ENCODE peak calls at places on chromosomes 6 and 20, in ten cellular contexts. One of them, this sample, is unnamed.

GRCh38 chr6:123402052-123402451 is 234.7 kb downstream of the TRDN start:
- DNase-seq in activated B cell treated with CpG ODN at 0.5 μM for 24 hours: no peak
- DNase-seq in uterus: no peak
- DNase-seq in psoas muscle: no peak
- DNase-seq in OCI-LY7: peak
- DNase-seq in HFFc6: no peak
- DNase-seq in testis: no peak
- DNase-seq in lower lobe of right lung: no peak
- DNase-seq in fibroblast of mammary gland: peak
- DNase-seq in heart left ventricle: no peak
- DNase-seq in this sample: no peak

GRCh38 chr20:54549523-54550326 is 74.3 kb downstream of the DOK5 start:
- DNase-seq in activated B cell treated with CpG ODN at 0.5 μM for 24 hours: no peak
- DNase-seq in uterus: no peak
- DNase-seq in psoas muscle: no peak
- DNase-seq in OCI-LY7: no peak
- DNase-seq in HFFc6: no peak
- DNase-seq in testis: no peak
- DNase-seq in lower lobe of right lung: no peak
- DNase-seq in fibroblast of mammary gland: no peak
- DNase-seq in heart left ventricle: no peak
- DNase-seq in this sample: no peak

GRCh38 chr6:32843321-32843978 is 397 bp downstream of the PSMB8 start:
- DNase-seq in activated B cell treated with CpG ODN at 0.5 μM for 24 hours: no peak
- DNase-seq in uterus: no peak
- DNase-seq in psoas muscle: peak
- DNase-seq in OCI-LY7: peak
- DNase-seq in HFFc6: no peak
- DNase-seq in testis: no peak
- DNase-seq in lower lobe of right lung: no peak
- DNase-seq in fibroblast of mammary gland: peak
- DNase-seq in heart left ventricle: peak
- DNase-seq in this sample: no peak

GRCh38 chr6:143505537-143505936 is 6.0 kb downstream of the FUCA2 start:
- DNase-seq in activated B cell treated with CpG ODN at 0.5 μM for 24 hours: no peak
- DNase-seq in uterus: no peak
- DNase-seq in psoas muscle: no peak
- DNase-seq in OCI-LY7: no peak
- DNase-seq in HFFc6: no peak
- DNase-seq in testis: no peak
- DNase-seq in lower lobe of right lung: no peak
- DNase-seq in fibroblast of mammary gland: no peak
- DNase-seq in heart left ventricle: no peak
- DNase-seq in this sample: no peak

GRCh38 chr6:105936972-105937371 is 149.2 kb upstream of the PRDM1 start:
- DNase-seq in activated B cell treated with CpG ODN at 0.5 μM for 24 hours: no peak
- DNase-seq in uterus: no peak
- DNase-seq in psoas muscle: no peak
- DNase-seq in OCI-LY7: no peak
- DNase-seq in HFFc6: no peak
- DNase-seq in testis: no peak
- DNase-seq in lower lobe of right lung: no peak
- DNase-seq in fibroblast of mammary gland: no peak
- DNase-seq in heart left ventricle: no peak
- DNase-seq in this sample: no peak

GRCh38 chr6:117191009-117191408 is 74.3 kb upstream of the VGLL2 start:
- DNase-seq in activated B cell treated with CpG ODN at 0.5 μM for 24 hours: no peak
- DNase-seq in uterus: no peak
- DNase-seq in psoas muscle: no peak
- DNase-seq in OCI-LY7: no peak
- DNase-seq in HFFc6: no peak
- DNase-seq in testis: no peak
- DNase-seq in lower lobe of right lung: no peak
- DNase-seq in fibroblast of mammary gland: no peak
- DNase-seq in heart left ventricle: no peak
- DNase-seq in this sample: no peak

GRCh38 chr6:14423330-14423729 is 305.8 kb downstream of the CD83 start:
- DNase-seq in activated B cell treated with CpG ODN at 0.5 μM for 24 hours: no peak
- DNase-seq in uterus: peak
- DNase-seq in psoas muscle: no peak
- DNase-seq in OCI-LY7: no peak
- DNase-seq in HFFc6: no peak
- DNase-seq in testis: no peak
- DNase-seq in lower lobe of right lung: no peak
- DNase-seq in fibroblast of mammary gland: peak
- DNase-seq in heart left ventricle: no peak
- DNase-seq in this sample: no peak

GRCh38 chr20:22586645-22587310 is 2.4 kb upstream of the FOXA2 start:
- DNase-seq in activated B cell treated with CpG ODN at 0.5 μM for 24 hours: no peak
- DNase-seq in uterus: no peak
- DNase-seq in psoas muscle: peak
- DNase-seq in OCI-LY7: no peak
- DNase-seq in HFFc6: no peak
- DNase-seq in testis: peak
- DNase-seq in lower lobe of right lung: peak
- DNase-seq in fibroblast of mammary gland: no peak
- DNase-seq in heart left ventricle: no peak
- DNase-seq in this sample: peak

GRCh38 chr20:38114353-38114791 is 50.7 kb downstream of the TGM2 start:
- DNase-seq in activated B cell treated with CpG ODN at 0.5 μM for 24 hours: no peak
- DNase-seq in uterus: no peak
- DNase-seq in psoas muscle: no peak
- DNase-seq in OCI-LY7: no peak
- DNase-seq in HFFc6: peak
- DNase-seq in testis: peak
- DNase-seq in lower lobe of right lung: no peak
- DNase-seq in fibroblast of mammary gland: peak
- DNase-seq in heart left ventricle: no peak
- DNase-seq in this sample: no peak

GRCh38 chr6:11354019-11354418 is 121.6 kb upstream of the NEDD9 start:
- DNase-seq in activated B cell treated with CpG ODN at 0.5 μM for 24 hours: no peak
- DNase-seq in uterus: peak
- DNase-seq in psoas muscle: no peak
- DNase-seq in OCI-LY7: no peak
- DNase-seq in HFFc6: no peak
- DNase-seq in testis: peak
- DNase-seq in lower lobe of right lung: no peak
- DNase-seq in fibroblast of mammary gland: peak
- DNase-seq in heart left ventricle: no peak
- DNase-seq in this sample: peak

GRCh38 chr6:100633096-100633766 is 168.5 kb upstream of the SIM1 start:
- DNase-seq in activated B cell treated with CpG ODN at 0.5 μM for 24 hours: no peak
- DNase-seq in uterus: no peak
- DNase-seq in psoas muscle: no peak
- DNase-seq in OCI-LY7: no peak
- DNase-seq in HFFc6: peak
- DNase-seq in testis: no peak
- DNase-seq in lower lobe of right lung: no peak
- DNase-seq in fibroblast of mammary gland: peak
- DNase-seq in heart left ventricle: no peak
- DNase-seq in this sample: no peak

GRCh38 chr6:46555129-46555528 is 63.9 kb upstream of the RCAN2 start:
- DNase-seq in activated B cell treated with CpG ODN at 0.5 μM for 24 hours: no peak
- DNase-seq in uterus: no peak
- DNase-seq in psoas muscle: no peak
- DNase-seq in OCI-LY7: peak
- DNase-seq in HFFc6: no peak
- DNase-seq in testis: no peak
- DNase-seq in lower lobe of right lung: no peak
- DNase-seq in fibroblast of mammary gland: no peak
- DNase-seq in heart left ventricle: no peak
- DNase-seq in this sample: no peak

GRCh38 chr6:41757931-41758640 is 10.9 kb upstream of the PGC start:
- DNase-seq in activated B cell treated with CpG ODN at 0.5 μM for 24 hours: no peak
- DNase-seq in uterus: no peak
- DNase-seq in psoas muscle: no peak
- DNase-seq in OCI-LY7: no peak
- DNase-seq in HFFc6: no peak
- DNase-seq in testis: no peak
- DNase-seq in lower lobe of right lung: peak
- DNase-seq in fibroblast of mammary gland: no peak
- DNase-seq in heart left ventricle: peak
- DNase-seq in this sample: no peak

GRCh38 chr20:18638768-18639167 is 50.9 kb downstream of the DTD1 start:
- DNase-seq in activated B cell treated with CpG ODN at 0.5 μM for 24 hours: no peak
- DNase-seq in uterus: no peak
- DNase-seq in psoas muscle: no peak
- DNase-seq in OCI-LY7: no peak
- DNase-seq in HFFc6: no peak
- DNase-seq in testis: no peak
- DNase-seq in lower lobe of right lung: no peak
- DNase-seq in fibroblast of mammary gland: peak
- DNase-seq in heart left ventricle: no peak
- DNase-seq in this sample: no peak

GRCh38 chr6:26543953-26544352 is 5.8 kb downstream of the HMGN4 start:
- DNase-seq in activated B cell treated with CpG ODN at 0.5 μM for 24 hours: no peak
- DNase-seq in uterus: no peak
- DNase-seq in psoas muscle: no peak
- DNase-seq in OCI-LY7: peak
- DNase-seq in HFFc6: no peak
- DNase-seq in testis: no peak
- DNase-seq in lower lobe of right lung: no peak
- DNase-seq in fibroblast of mammary gland: peak
- DNase-seq in heart left ventricle: no peak
- DNase-seq in this sample: no peak
- TF ChIP-seq CTCF in activated B cell treated with CpG ODN at 0.5 μM for 24 hours: no peak
- TF ChIP-seq CTCF in uterus: no peak
- TF ChIP-seq CTCF in psoas muscle: peak
- TF ChIP-seq CTCF in OCI-LY7: peak
- TF ChIP-seq CTCF in HFFc6: peak
- TF ChIP-seq CTCF in testis: no peak
- TF ChIP-seq CTCF in lower lobe of right lung: peak
- TF ChIP-seq CTCF in fibroblast of mammary gland: peak
- TF ChIP-seq CTCF in heart left ventricle: no peak
- TF ChIP-seq CTCF in this sample: peak

DNA sequence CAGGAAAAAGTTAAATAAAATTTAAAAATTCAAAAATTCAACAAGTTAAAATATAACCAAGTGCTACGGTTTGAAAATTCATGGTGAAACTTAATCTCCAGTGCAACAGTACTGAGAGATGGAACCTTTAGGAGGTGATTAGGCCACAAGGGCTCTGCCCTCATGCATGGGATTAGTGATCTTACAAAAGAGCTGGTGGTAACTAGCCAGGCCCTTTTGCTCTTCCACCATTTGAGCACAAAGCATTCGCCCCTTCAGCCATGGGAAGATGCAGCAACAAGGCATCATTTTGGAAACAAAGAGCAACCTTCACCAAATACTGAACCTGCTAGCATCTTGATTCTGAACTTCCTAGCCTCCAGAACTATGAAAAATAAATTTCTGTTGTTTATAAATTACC is 80.9 kb downstream of the RNGTT start:
- DNase-seq in activated B cell treated with CpG ODN at 0.5 μM for 24 hours: no peak
- DNase-seq in uterus: no peak
- DNase-seq in psoas muscle: no peak
- DNase-seq in OCI-LY7: no peak
- DNase-seq in HFFc6: no peak
- DNase-seq in testis: no peak
- DNase-seq in lower lobe of right lung: no peak
- DNase-seq in fibroblast of mammary gland: no peak
- DNase-seq in heart left ventricle: no peak
- DNase-seq in this sample: no peak
- TF ChIP-seq CTCF in activated B cell treated with CpG ODN at 0.5 μM for 24 hours: no peak
- TF ChIP-seq CTCF in uterus: no peak
- TF ChIP-seq CTCF in psoas muscle: no peak
- TF ChIP-seq CTCF in OCI-LY7: no peak
- TF ChIP-seq CTCF in HFFc6: no peak
- TF ChIP-seq CTCF in testis: no peak
- TF ChIP-seq CTCF in lower lobe of right lung: no peak
- TF ChIP-seq CTCF in fibroblast of mammary gland: no peak
- TF ChIP-seq CTCF in heart left ventricle: no peak
- TF ChIP-seq CTCF in this sample: no peak

DNA sequence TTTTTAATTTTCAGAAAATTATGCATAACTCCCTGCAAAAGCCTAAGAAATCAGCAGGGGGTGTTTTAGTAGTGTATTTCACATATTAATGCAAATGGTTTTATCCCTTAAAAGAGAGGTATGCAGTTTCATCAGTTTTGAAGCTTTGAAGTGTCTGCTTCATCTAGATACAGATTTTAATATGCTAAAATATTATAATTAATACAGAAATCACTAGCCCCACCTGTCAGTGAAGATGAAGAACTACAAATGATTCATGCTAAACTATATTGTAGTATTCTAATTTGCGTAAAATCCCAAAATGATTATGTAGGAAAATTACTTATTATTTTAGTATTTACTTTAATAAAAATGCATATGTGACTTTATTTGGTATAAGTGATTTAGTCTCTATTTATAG is 2.9 kb upstream of the TFB1M start:
- DNase-seq in activated B cell treated with CpG ODN at 0.5 μM for 24 hours: no peak
- DNase-seq in uterus: no peak
- DNase-seq in psoas muscle: no peak
- DNase-seq in OCI-LY7: peak
- DNase-seq in HFFc6: no peak
- DNase-seq in testis: no peak
- DNase-seq in lower lobe of right lung: no peak
- DNase-seq in fibroblast of mammary gland: peak
- DNase-seq in heart left ventricle: no peak
- DNase-seq in this sample: no peak
- TF ChIP-seq CTCF in activated B cell treated with CpG ODN at 0.5 μM for 24 hours: no peak
- TF ChIP-seq CTCF in uterus: no peak
- TF ChIP-seq CTCF in psoas muscle: peak
- TF ChIP-seq CTCF in OCI-LY7: peak
- TF ChIP-seq CTCF in HFFc6: peak
- TF ChIP-seq CTCF in testis: no peak
- TF ChIP-seq CTCF in lower lobe of right lung: peak
- TF ChIP-seq CTCF in fibroblast of mammary gland: peak
- TF ChIP-seq CTCF in heart left ventricle: no peak
- TF ChIP-seq CTCF in this sample: no peak

GRCh38 chr6:99348220-99348822 is 1.2 kb downstream of the FAXC start:
- DNase-seq in activated B cell treated with CpG ODN at 0.5 μM for 24 hours: no peak
- DNase-seq in uterus: no peak
- DNase-seq in psoas muscle: no peak
- DNase-seq in OCI-LY7: no peak
- DNase-seq in HFFc6: no peak
- DNase-seq in testis: no peak
- DNase-seq in lower lobe of right lung: no peak
- DNase-seq in fibroblast of mammary gland: no peak
- DNase-seq in heart left ventricle: no peak
- DNase-seq in this sample: no peak

GRCh38 chr6:99350573-99350972 is 1.1 kb upstream of the FAXC start:
- DNase-seq in activated B cell treated with CpG ODN at 0.5 μM for 24 hours: no peak
- DNase-seq in uterus: no peak
- DNase-seq in psoas muscle: no peak
- DNase-seq in OCI-LY7: no peak
- DNase-seq in HFFc6: no peak
- DNase-seq in testis: no peak
- DNase-seq in lower lobe of right lung: no peak
- DNase-seq in fibroblast of mammary gland: no peak
- DNase-seq in heart left ventricle: no peak
- DNase-seq in this sample: no peak

GRCh38 chr6:99348823-99349619 is 453 bp downstream of the FAXC start:
- DNase-seq in activated B cell treated with CpG ODN at 0.5 μM for 24 hours: no peak
- DNase-seq in uterus: peak
- DNase-seq in psoas muscle: no peak
- DNase-seq in OCI-LY7: no peak
- DNase-seq in HFFc6: no peak
- DNase-seq in testis: peak
- DNase-seq in lower lobe of right lung: no peak
- DNase-seq in fibroblast of mammary gland: no peak
- DNase-seq in heart left ventricle: no peak
- DNase-seq in this sample: no peak

GRCh38 chr6:99347804-99348203 is 1.7 kb downstream of the FAXC start:
- DNase-seq in activated B cell treated with CpG ODN at 0.5 μM for 24 hours: no peak
- DNase-seq in uterus: no peak
- DNase-seq in psoas muscle: no peak
- DNase-seq in OCI-LY7: no peak
- DNase-seq in HFFc6: no peak
- DNase-seq in testis: no peak
- DNase-seq in lower lobe of right lung: no peak
- DNase-seq in fibroblast of mammary gland: no peak
- DNase-seq in heart left ventricle: no peak
- DNase-seq in this sample: no peak

GRCh38 chr6:99349620-99350141 is at the start of gene FAXC:
- DNase-seq in activated B cell treated with CpG ODN at 0.5 μM for 24 hours: no peak
- DNase-seq in uterus: peak
- DNase-seq in psoas muscle: peak
- DNase-seq in OCI-LY7: no peak
- DNase-seq in HFFc6: no peak
- DNase-seq in testis: peak
- DNase-seq in lower lobe of right lung: peak
- DNase-seq in fibroblast of mammary gland: no peak
- DNase-seq in heart left ventricle: no peak
- DNase-seq in this sample: peak
- TF ChIP-seq CTCF in activated B cell treated with CpG ODN at 0.5 μM for 24 hours: no peak
- TF ChIP-seq CTCF in uterus: peak
- TF ChIP-seq CTCF in psoas muscle: peak
- TF ChIP-seq CTCF in OCI-LY7: no peak
- TF ChIP-seq CTCF in HFFc6: peak
- TF ChIP-seq CTCF in testis: no peak
- TF ChIP-seq CTCF in lower lobe of right lung: peak
- TF ChIP-seq CTCF in fibroblast of mammary gland: peak
- TF ChIP-seq CTCF in heart left ventricle: no peak
- TF ChIP-seq CTCF in this sample: no peak

This sample was measured in GM20000.